ENCODE peak calls at places on chromosomes 11 and 22, in ten cellular contexts. W is HCT116; P is GM23248; C is AG04450; A is right cardiac atrium; L is right lobe of liver; Q is CD4-positive, CD25-positive, alpha-beta regulatory T cell; O is hepatocyte; G is left ventricle myocardium inferior; S is heart right ventricle. B is an unnamed sample.

GRCh38 chr11:34614334-34615113 is 6.4 kb upstream of the EHF start:
- DNase-seq in P (peak; percentile 20), L (no peak), G (no peak), A (no peak), W (no peak), C (peak; percentile 30), S (no peak), Q (no peak), O (no peak), B (no peak)

GRCh38 chr22:49933236-49933921 is 14.9 kb downstream of the CRELD2 start:
- DNase-seq in L (peak; percentile 44), P (no peak), C (no peak), O (peak; percentile 34), Q (no peak), W (no peak), G (peak; percentile 82), S (no peak), A (peak; percentile 82), B (no peak)

GRCh38 chr22:25777870-25778269 is 35.9 kb downstream of the MYO18B start:
- DNase-seq in W (peak; percentile 44), O (peak; percentile 55), C (no peak), Q (no peak), S (no peak), L (no peak), G (no peak), P (peak; percentile 67), A (no peak), B (no peak)

GRCh38 chr11:116073854-116074837 is 569.9 kb upstream of the CADM1 start:
- DNase-seq in S (peak; percentile 45), Q (no peak), A (peak; percentile 56), G (peak; percentile 47), O (peak; percentile 63), C (no peak), W (no peak), L (peak; percentile 25), P (peak; percentile 4), B (no peak)

GRCh38 chr11:64006468-64006867 is 20.2 kb downstream of the OTUB1 start:
- DNase-seq in Q (no peak), C (no peak), L (no peak), P (no peak), W (no peak), S (no peak), A (no peak), G (no peak), O (no peak), B (no peak)

GRCh38 chr11:134312807-134313206 is 19.0 kb upstream of the GLB1L2 start:
- DNase-seq in A (no peak), C (no peak), Q (no peak), G (no peak), P (no peak), S (no peak), L (no peak), O (no peak), W (no peak), B (peak; percentile 65)

GRCh38 chr11:111429066-111429506 is 50.0 kb upstream of the POU2AF1 start:
- DNase-seq in O (peak; percentile 51), P (peak; percentile 80), W (peak; percentile 39), A (no peak), Q (no peak), S (no peak), G (peak; percentile 26), L (peak; percentile 38), C (no peak), B (no peak)

GRCh38 chr11:73429121-73429740 is 53.0 kb downstream of the RELT start:
- DNase-seq in Q (no peak), P (peak; percentile 80), S (no peak), A (no peak), L (no peak), C (peak; percentile 37), O (no peak), W (no peak), G (no peak), B (no peak)

GRCh38 chr11:134349109-134349801 is 17.5 kb downstream of the GLB1L2 start:
- DNase-seq in P (no peak), A (no peak), O (no peak), S (no peak), Q (no peak), L (no peak), W (no peak), C (no peak), G (no peak), B (no peak)

GRCh38 chr22:42734406-42734805 is 13.7 kb upstream of the A4GALT start:
- DNase-seq in A (no peak), O (no peak), C (no peak), G (no peak), L (no peak), Q (no peak), S (no peak), P (no peak), W (no peak), B (no peak)

GRCh38 chr11:57638811-57639320 is 10.8 kb downstream of the YPEL4 start:
- DNase-seq in P (peak; percentile 24), A (peak; percentile 61), C (no peak), G (no peak), W (no peak), O (no peak), L (no peak), Q (no peak), S (no peak), B (no peak)

GRCh38 chr22:28955817-28956216 is 72.4 kb downstream of the ZNRF3 start:
- DNase-seq in P (no peak), L (no peak), C (no peak), G (no peak), S (no peak), W (no peak), O (no peak), Q (peak; percentile 7), A (no peak), B (no peak)

GRCh38 chr11:20159680-20160381 is 444 bp downstream of the DBX1 start:
- DNase-seq in G (no peak), L (no peak), C (no peak), W (no peak), A (no peak), O (no peak), S (no peak), Q (no peak), P (no peak), B (no peak)
- H3K27ac ChIP-seq in G (no peak overlapping the region), L (no peak overlapping the region), C (no peak overlapping the region), W (no peak overlapping the region), A (no peak overlapping the region), O (no peak overlapping the region), S (no peak overlapping the region), Q (no peak overlapping the region), P (no peak overlapping the region), B (no peak overlapping the region)

DNA sequence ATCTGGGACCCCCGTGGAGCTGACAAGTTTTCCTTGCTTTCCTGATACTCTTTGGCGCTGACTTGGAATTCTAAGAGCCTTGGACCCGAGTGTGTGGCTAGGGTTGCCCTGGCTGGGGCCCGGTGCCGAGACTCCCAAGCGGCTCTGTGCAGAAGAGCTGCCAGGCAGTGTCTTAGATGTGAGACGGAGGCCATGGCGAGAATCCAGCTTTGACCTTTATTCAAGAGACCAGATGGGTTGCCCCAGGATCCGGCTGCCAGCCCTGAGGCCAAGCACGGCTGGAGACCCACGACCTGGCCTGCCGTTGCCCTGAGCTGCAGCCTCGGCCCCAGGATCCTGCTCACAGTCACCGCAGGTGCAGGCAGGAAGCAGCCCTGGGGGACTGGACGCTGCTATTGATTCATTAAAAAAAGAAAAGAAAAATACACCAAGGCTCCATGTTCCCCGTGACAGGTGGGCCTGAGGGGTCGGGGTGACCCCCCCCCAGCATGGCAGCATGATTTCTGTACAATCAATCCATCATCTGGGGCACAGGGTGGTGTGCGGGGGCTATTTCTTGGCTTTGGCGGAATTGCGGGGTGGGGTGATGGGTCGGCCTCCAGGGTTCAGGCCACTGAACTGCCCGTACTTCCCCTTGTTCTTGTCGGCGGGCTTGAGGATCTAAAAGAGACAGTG is 3.5 kb downstream of the PPP1CA start:
- DNase-seq in S (no peak), L (no peak), G (no peak), P (no peak), Q (no peak), C (no peak), W (no peak), O (no peak), A (peak; percentile 67), B (no peak)
- H3K4me3 ChIP-seq in S (no peak overlapping the region), L (no peak overlapping the region), G (no peak overlapping the region), P (no peak overlapping the region), Q (no peak overlapping the region), C (no peak overlapping the region), W (no peak overlapping the region), O (no peak overlapping the region), A (no peak overlapping the region), B (no peak overlapping the region)

GRCh38 chr11:31806944-31807790 is 4.0 kb downstream of the PAX6 start:
- DNase-seq in C (no peak), W (no peak), P (no peak), G (no peak), L (no peak), O (no peak), A (no peak), S (no peak), Q (no peak), B (no peak)
- H3K27me3 ChIP-seq in C (peaks cover 93% of the 10 kb centered on the region), W (no peaks in the 10 kb centered on the region), P (peaks cover 90% of the 10 kb centered on the region), G (peaks cover 100% of the 10 kb centered on the region), L (peaks cover 48% of the 10 kb centered on the region), O (peaks cover 100% of the 10 kb centered on the region), A (no peaks in the 10 kb centered on the region), S (peaks cover 100% of the 10 kb centered on the region), Q (peaks cover 51% of the 10 kb centered on the region), B (peaks cover 100% of the 10 kb centered on the region)

GRCh38 chr22:31635638-31636306 is 26.2 kb downstream of the PISD start:
- DNase-seq in P (no peak), S (no peak), G (no peak), C (no peak), W (no peak), L (no peak), Q (no peak), O (peak; percentile 8), A (peak; percentile 44), B (no peak)

GRCh38 chr22:31637375-31637937 is 24.6 kb downstream of the PISD start:
- DNase-seq in G (peak; percentile 40), P (no peak), W (no peak), L (no peak), C (no peak), S (no peak), Q (no peak), O (no peak), A (peak; percentile 72), B (peak; percentile 70)

GRCh38 chr22:31637938-31638618 is 23.9 kb downstream of the PISD start:
- DNase-seq in A (peak; percentile 65), C (no peak), S (peak; percentile 56), W (no peak), O (no peak), Q (no peak), P (no peak), G (peak; percentile 42), L (no peak), B (peak; percentile 77)

DNA sequence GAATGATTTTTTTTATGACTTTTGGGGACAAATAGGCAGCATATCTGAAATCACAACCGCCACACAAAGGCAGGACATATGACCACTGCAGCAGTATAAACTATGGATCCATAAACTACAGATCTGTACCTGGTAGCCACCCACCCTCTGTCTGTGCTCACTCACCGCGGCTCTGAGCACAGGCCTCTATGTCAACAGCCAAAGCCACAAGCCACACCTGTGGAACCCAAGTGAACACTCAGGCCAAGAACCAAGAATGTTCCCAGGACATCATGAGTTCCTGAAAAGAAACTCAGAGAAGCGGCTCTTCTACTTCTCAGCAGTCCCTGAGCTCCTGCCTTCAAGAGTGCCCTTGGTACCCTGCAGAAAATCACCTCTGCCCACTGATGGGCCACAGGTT is 22.4 kb downstream of the PISD start:
- DNase-seq in S (no peak), Q (no peak), L (no peak), W (no peak), A (peak; percentile 12), G (no peak), O (no peak), P (no peak), C (no peak), B (no peak)
- H3K27ac ChIP-seq in S (peak overlapping the region; percentile 97), Q (no peak overlapping the region), L (no peak overlapping the region), W (no peak overlapping the region), A (no peak overlapping the region), G (no peak overlapping the region), O (peak overlapping the region; percentile 31), P (no peak overlapping the region), C (no peak overlapping the region), B (no peak overlapping the region)

B was measured in left lung.